ENCODE peak calls at places on chromosomes 16 and 17, in nine cellular contexts. I is stomach, V is suprapubic skin, G is ovary, Q is lower leg skin, J is heart left ventricle, U is thyroid gland, O is NB4, A is right lobe of liver. H is an unnamed sample.
A peak's percentile ranks its signal among the peaks of the same experiment; 100 is the strongest.

GRCh38 chr16:23061669-23062068 is 87.6 kb downstream of the USP31 start:
- DNase-seq in I (no peak), U (no peak), Q (no peak), O (no peak), J (no peak), V (no peak), A (no peak), G (no peak), H (no peak)

GRCh38 chr16:160691-161190 is 5.0 kb upstream of the HBM start:
- DNase-seq in O (no peak), V (no peak), I (no peak), G (no peak), J (no peak), Q (no peak), A (no peak), U (no peak), H (no peak)

GRCh38 chr17:75430159-75430748 is 24.8 kb upstream of the GRB2 start:
- DNase-seq in O (no peak), I (no peak), V (no peak), G (no peak), A (no peak), Q (no peak), U (peak; percentile 14), J (no peak), H (peak; percentile 13)

GRCh38 chr17:19384723-19385391 is 2.1 kb downstream of the MFAP4 start:
- DNase-seq in J (peak; percentile 84), A (peak; percentile 18), O (peak; percentile 67), U (peak; percentile 94), Q (peak; percentile 87), I (peak; percentile 76), G (peak; percentile 97), V (peak; percentile 95), H (no peak)

GRCh38 chr17:8581002-8581658 is 49.4 kb downstream of the MYH10 start:
- DNase-seq in J (no peak), U (no peak), O (no peak), G (no peak), V (no peak), Q (no peak), A (no peak), I (no peak), H (no peak)

GRCh38 chr17:3794890-3795757 is 5.9 kb downstream of the ITGAE start:
- DNase-seq in O (no peak), A (no peak), Q (no peak), G (no peak), J (no peak), V (no peak), U (no peak), I (no peak), H (no peak)

GRCh38 chr17:29158515-29159275 is 21.5 kb downstream of the MYO18A start:
- DNase-seq in O (no peak), J (no peak), Q (no peak), I (no peak), V (no peak), G (no peak), U (peak; percentile 63), A (peak; percentile 49), H (peak; percentile 45)

GRCh38 chr16:27355610-27356009 is 41.8 kb downstream of the IL4R start:
- DNase-seq in O (peak; percentile 58), V (no peak), A (peak; percentile 55), U (peak; percentile 18), I (peak; percentile 33), G (no peak), Q (no peak), J (peak; percentile 51), H (peak; percentile 43)

GRCh38 chr17:56742601-56743000 is 91.1 kb downstream of the C17orf67 start:
- DNase-seq in U (no peak), I (no peak), V (no peak), J (no peak), O (no peak), Q (no peak), G (no peak), A (no peak), H (no peak)

GRCh38 chr16:81599034-81599744 is 154.6 kb downstream of the CMIP start:
- DNase-seq in A (no peak), J (no peak), O (no peak), I (peak; percentile 75), G (no peak), U (no peak), Q (no peak), V (no peak), H (peak; percentile 54)

GRCh38 chr16:6600167-6600566 is 732.5 kb upstream of the RBFOX1 start:
- DNase-seq in U (no peak), O (no peak), Q (no peak), G (no peak), A (no peak), V (no peak), J (no peak), I (no peak), H (no peak)

GRCh38 chr16:80309178-80309577 is 231.6 kb upstream of the DYNLRB2 start:
- DNase-seq in A (no peak), J (no peak), V (no peak), G (no peak), I (no peak), Q (no peak), O (no peak), U (no peak), H (no peak)

GRCh38 chr17:57959929-57960328 is 4.7 kb upstream of the CUEDC1 start:
- DNase-seq in O (no peak), G (no peak), J (peak; percentile 6), Q (no peak), I (no peak), V (peak; percentile 23), U (no peak), A (no peak), H (no peak)

GRCh38 chr17:52106638-52107261 is 51.8 kb downstream of the CA10 start:
- DNase-seq in J (peak; percentile 18), V (no peak), I (peak; percentile 50), G (peak; percentile 56), U (peak; percentile 61), O (peak; percentile 49), A (peak; percentile 21), Q (no peak), H (peak; percentile 73)

GRCh38 chr17:57355090-57355859 is 99.0 kb downstream of the MSI2 start:
- DNase-seq in Q (no peak), A (no peak), U (peak; percentile 71), V (peak; percentile 37), O (no peak), I (peak; percentile 23), J (peak; percentile 51), G (no peak), H (no peak)

DNA sequence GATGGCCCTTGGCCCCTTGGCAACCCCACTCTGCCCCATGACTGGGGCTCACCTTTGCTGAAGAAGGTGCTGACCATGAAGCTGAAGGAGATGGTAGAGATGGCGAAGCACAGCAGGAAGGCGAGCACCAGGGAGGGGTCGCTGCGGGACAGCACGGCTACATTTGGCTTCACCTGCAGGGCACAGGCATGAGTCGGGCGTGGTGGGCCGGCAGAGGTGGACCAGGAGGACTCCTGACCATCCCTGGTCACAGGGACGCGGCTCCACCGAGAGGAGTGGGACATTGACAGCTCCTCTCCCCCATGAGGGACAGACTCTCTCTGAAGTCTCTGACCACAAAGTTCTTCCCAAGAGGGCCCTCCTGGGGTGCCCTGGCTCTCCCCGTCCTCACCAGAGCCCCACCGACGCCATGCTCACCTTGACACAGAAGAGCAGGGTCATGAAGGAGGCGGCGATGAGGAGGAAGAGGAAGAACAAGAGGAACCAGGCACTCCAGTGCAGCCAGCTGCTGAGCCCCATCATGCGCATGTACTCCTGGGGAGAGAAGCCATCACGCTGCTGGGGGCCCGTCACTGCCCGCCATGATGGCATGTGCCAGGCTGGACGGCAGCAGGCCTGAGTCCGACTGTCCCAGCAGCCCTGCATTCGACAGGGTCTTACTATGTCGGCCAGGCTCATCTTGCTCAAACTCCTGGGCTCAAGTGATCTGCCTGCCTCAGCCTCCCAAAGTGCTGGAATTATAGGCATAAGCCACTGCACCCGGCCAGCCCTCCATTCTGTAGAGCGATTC is 23.1 kb downstream of the ABCA3 start:
- DNase-seq in V (no peak), G (no peak), I (no peak), U (no peak), Q (no peak), J (no peak), A (no peak), O (no peak), H (no peak)
- TF ChIP-seq CTCF in V (no peak), G (no peak), I (no peak), U (no peak), Q (no peak), J (no peak), A (no peak), O (no peak), H (no peak)

GRCh38 chr17:76586741-76587487 is 1.3 kb upstream of the ST6GALNAC2 start:
- DNase-seq in A (no peak), O (no peak), U (peak; percentile 35), V (no peak), G (no peak), I (no peak), J (no peak), Q (peak; percentile 58), H (no peak)

GRCh38 chr17:76585649-76586593 is at the start of gene ST6GALNAC2:
- DNase-seq in J (peak; percentile 65), I (peak; percentile 84), A (peak; percentile 81), G (peak; percentile 73), O (peak; percentile 81), Q (no peak), U (peak; percentile 95), V (no peak), H (peak; percentile 80)

GRCh38 chr17:76585048-76585648 is 512 bp downstream of the ST6GALNAC2 start:
- DNase-seq in A (peak; percentile 55), I (peak; percentile 52), V (peak; percentile 84), O (peak; percentile 43), G (peak; percentile 65), J (no peak), Q (no peak), U (peak; percentile 58), H (peak; percentile 34)

GRCh38 chr17:76582660-76583059 is 3.0 kb downstream of the ST6GALNAC2 start:
- DNase-seq in A (no peak), O (no peak), U (no peak), J (no peak), Q (no peak), G (no peak), V (no peak), I (no peak), H (no peak)

GRCh38 chr17:76584427-76585047 is 1.1 kb downstream of the ST6GALNAC2 start:
- DNase-seq in O (no peak), A (no peak), V (no peak), G (no peak), Q (no peak), I (no peak), U (peak; percentile 46), J (no peak), H (no peak)
- H3K4me3 ChIP-seq in O (no peak overlapping the region), A (peak overlapping the region; percentile 59), V (peak overlapping the region; percentile 90), G (peak overlapping the region; percentile 47), Q (peak overlapping the region; percentile 53), I (peak overlapping the region; percentile 59), U (no peak overlapping the region), J (peak overlapping the region; percentile 60), H (peak overlapping the region; percentile 32)

DNA sequence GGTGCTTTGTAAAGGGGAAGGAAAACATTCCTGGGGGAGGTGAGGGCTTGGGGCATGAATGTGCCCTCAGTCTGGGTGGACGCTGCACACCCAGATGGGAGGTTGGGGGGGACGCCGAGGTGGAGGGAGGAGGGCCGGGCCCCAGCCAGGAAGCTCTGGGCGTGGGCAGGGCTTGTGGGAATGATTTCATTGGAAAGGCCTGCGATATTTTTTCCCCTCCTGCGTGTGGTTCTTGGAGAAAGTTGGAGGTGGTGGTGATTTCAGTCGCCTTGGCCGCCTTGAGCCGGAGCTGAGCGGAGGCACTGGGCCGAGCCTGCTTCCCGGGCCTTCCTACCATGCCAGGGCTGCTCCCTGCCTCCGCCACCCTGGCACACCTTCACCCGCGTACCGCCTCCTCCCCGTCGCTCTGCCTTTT is 26.4 kb upstream of the CLEC18A start:
- DNase-seq in A (no peak), V (no peak), I (no peak), O (no peak), G (peak; percentile 87), Q (no peak), U (no peak), J (peak; percentile 81), H (peak; percentile 55)
- TF ChIP-seq POLR2A in A (no peak), V (no peak), I (no peak), O (no peak), G (peak; percentile 49), Q (no peak), U (no peak), J (peak; percentile 69), H (peak; percentile 36)

GRCh38 chr16:67284699-67285646 is 5.6 kb downstream of the PLEKHG4 start:
- DNase-seq in Q (no peak), J (peak; percentile 34), G (no peak), I (peak; percentile 61), V (no peak), O (peak; percentile 25), A (peak; percentile 64), U (peak; percentile 91), H (peak; percentile 77)
- TF ChIP-seq CTCF in Q (no peak), J (peak; percentile 60), G (no peak), I (peak; percentile 42), V (no peak), O (peak; percentile 32), A (peak; percentile 56), U (peak; percentile 64), H (peak; percentile 55)